ENCODE peak calls at places on chromosomes 2 and 18, in nine cellular contexts. Q, L, R, V, A, G, N, C and S are unnamed samples.

GRCh38 chr2:240136671-240137292 is 677 bp upstream of the COPS9 start:
- DNase-seq in L (peak; percentile 5), C (no peak), G (no peak), V (peak; percentile 16), N (no peak), A (no peak), Q (no peak), R (no peak), S (no peak)

GRCh38 chr2:191318729-191319078 is 73.5 kb downstream of the MYO1B start:
- DNase-seq in A (peak; percentile 13), V (no peak), R (no peak), C (no peak), L (no peak), N (no peak), G (no peak), Q (no peak), S (no peak)

GRCh38 chr2:102141915-102142828 is at the start of gene IL1R1:
- DNase-seq in R (peak; percentile 90), A (peak; percentile 67), G (peak; percentile 81), N (no peak), Q (peak; percentile 80), V (peak; percentile 78), L (no peak), C (peak; percentile 96), S (no peak)

GRCh38 chr18:62357079-62357719 is 32.1 kb downstream of the TNFRSF11A start:
- DNase-seq in V (no peak), N (no peak), A (no peak), Q (no peak), R (no peak), L (no peak), G (no peak), C (no peak), S (no peak)

GRCh38 chr2:96832751-96833507 is 10.9 kb downstream of the ANKRD23 start:
- DNase-seq in R (peak; percentile 81), Q (peak; percentile 67), L (no peak), G (peak; percentile 71), N (no peak), C (peak; percentile 91), V (no peak), A (peak; percentile 54), S (no peak)

GRCh38 chr2:222451270-222451674 is 26.9 kb downstream of the SGPP2 start:
- DNase-seq in A (no peak), Q (no peak), V (no peak), C (no peak), L (no peak), G (no peak), R (no peak), N (no peak), S (no peak)

GRCh38 chr2:45388541-45389100 is 222.4 kb downstream of the SRBD1 start:
- DNase-seq in C (no peak), L (no peak), Q (no peak), N (no peak), A (no peak), V (no peak), G (no peak), R (no peak), S (no peak)

GRCh38 chr2:215843579-215843978 is 169.8 kb downstream of the MREG start:
- DNase-seq in A (no peak), G (peak; percentile 70), Q (no peak), L (no peak), N (peak; percentile 68), R (no peak), V (peak; percentile 73), C (no peak), S (peak; percentile 88)

GRCh38 chr2:64645014-64645418 is 8.7 kb downstream of the SERTAD2 start:
- DNase-seq in C (no peak), V (peak; percentile 58), N (no peak), A (peak; percentile 75), L (no peak), G (no peak), Q (peak; percentile 60), R (peak; percentile 80), S (no peak)

DNA sequence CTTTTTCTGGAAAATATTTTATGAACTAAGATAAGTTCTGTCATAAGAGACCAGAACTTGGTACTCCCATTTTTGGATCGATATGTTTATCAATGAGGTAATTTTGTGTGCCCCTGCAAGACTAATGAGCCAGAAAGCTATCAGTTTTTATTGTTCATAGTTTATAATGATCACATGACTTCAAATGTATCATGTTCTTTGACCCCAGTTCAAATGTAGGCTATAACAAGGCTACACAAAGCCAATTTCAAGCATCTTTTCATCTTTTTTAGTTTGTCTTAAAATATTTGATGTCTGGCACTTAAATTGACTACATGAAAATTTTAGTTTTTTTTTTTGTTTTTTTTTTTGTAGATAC is 35.3 kb downstream of the RALB start:
- DNase-seq in C (no peak), Q (no peak), V (no peak), N (no peak), A (no peak), R (no peak), G (no peak), L (no peak), S (no peak)
- H3K27ac ChIP-seq in C (no peak overlapping the region), Q (no peak overlapping the region), V (no peak overlapping the region), N (no peak overlapping the region), A (peak overlapping the region; percentile 70), R (no peak overlapping the region), G (no peak overlapping the region), L (no peak overlapping the region), S (no peak overlapping the region)

GRCh38 chr2:233417282-233417681 is 63.0 kb downstream of the DGKD start:
- DNase-seq in Q (no peak), V (no peak), A (no peak), R (no peak), N (no peak), G (no peak), L (no peak), C (no peak), S (no peak)

GRCh38 chr2:233416199-233416598 is 61.9 kb downstream of the DGKD start:
- DNase-seq in V (no peak), Q (no peak), G (peak; percentile 5), A (no peak), N (no peak), R (no peak), C (no peak), L (no peak), S (no peak)

GRCh38 chr2:233418052-233418760 is 63.9 kb downstream of the DGKD start:
- DNase-seq in R (no peak), N (no peak), L (no peak), G (peak; percentile 11), A (no peak), V (no peak), Q (no peak), C (no peak), S (no peak)

GRCh38 chr2:233414777-233415570 is 60.7 kb downstream of the DGKD start:
- DNase-seq in L (no peak), C (no peak), N (peak; percentile 34), Q (no peak), R (no peak), V (no peak), A (no peak), G (no peak), S (no peak)

DNA sequence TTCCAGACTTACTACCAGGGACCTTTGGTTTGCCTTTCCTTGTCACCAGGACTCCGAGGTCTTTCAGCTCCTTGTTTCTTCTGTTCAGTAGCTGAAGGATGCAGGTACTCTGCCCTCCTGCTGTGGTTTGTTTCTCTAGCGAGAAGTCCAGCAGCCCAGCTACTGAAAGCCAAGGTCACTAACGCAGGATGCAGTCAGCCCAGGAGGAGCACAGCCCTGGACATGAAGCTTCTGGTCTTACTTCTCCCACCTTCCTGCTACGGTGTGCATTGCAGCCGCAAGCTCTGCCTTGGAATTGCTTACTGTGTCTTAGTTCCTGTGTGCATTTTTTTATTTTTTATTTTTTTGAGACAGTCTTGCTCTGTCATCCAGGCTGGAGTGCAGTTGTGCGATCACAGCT is 62.4 kb downstream of the DGKD start:
- DNase-seq in G (peak; percentile 48), L (no peak), R (no peak), C (no peak), N (no peak), Q (no peak), A (no peak), V (no peak), S (no peak)
- H3K4me1 ChIP-seq in G (no peaks in the 10 kb centered on the region), L (peaks cover 87% of the 10 kb centered on the region), R (peaks cover 51% of the 10 kb centered on the region), C (peaks cover 17% of the 10 kb centered on the region), N (peaks cover 27% of the 10 kb centered on the region), Q (peaks cover 68% of the 10 kb centered on the region), A (peaks cover 90% of the 10 kb centered on the region), V (no peaks in the 10 kb centered on the region), S (peaks cover 25% of the 10 kb centered on the region)

DNA sequence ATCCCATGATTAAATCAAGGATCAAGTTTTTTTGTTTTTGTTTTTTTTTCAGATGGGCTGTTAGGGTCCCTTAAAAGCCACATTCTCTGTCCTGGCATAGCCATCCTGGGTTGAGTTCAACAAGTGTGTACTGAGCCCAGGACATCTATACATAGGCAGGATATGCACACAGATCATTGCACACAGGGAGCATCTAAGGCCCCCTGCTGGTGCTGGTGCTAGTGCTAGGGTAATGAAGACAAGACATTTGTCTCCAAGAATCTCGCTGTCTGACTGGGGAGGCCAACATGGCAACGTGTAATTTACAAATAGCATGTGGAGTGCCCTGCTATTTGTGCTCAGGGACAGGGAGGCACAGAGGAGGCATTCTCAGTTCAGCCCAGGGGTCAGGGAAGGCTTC is 124.5 kb downstream of the VAPA start:
- DNase-seq in A (no peak), Q (no peak), C (no peak), N (no peak), G (no peak), V (no peak), R (no peak), L (no peak), S (no peak)
- TF ChIP-seq CTCF in A (no peak), Q (no peak), C (no peak), N (no peak), G (no peak), V (no peak), R (no peak), L (no peak), S (peak; percentile 12)

GRCh38 chr2:104431701-104432121 is 422.2 kb upstream of the POU3F3 start:
- DNase-seq in V (no peak), C (no peak), R (no peak), Q (no peak), L (no peak), A (no peak), N (no peak), G (no peak), S (no peak)

GRCh38 chr2:104434363-104434792 is 419.5 kb upstream of the POU3F3 start:
- DNase-seq in Q (no peak), V (no peak), A (no peak), L (no peak), C (peak; percentile 77), R (no peak), G (no peak), N (no peak), S (peak; percentile 4)

GRCh38 chr2:104432401-104432800 is 421.5 kb upstream of the POU3F3 start:
- DNase-seq in G (no peak), C (no peak), A (no peak), V (no peak), L (no peak), N (no peak), Q (no peak), R (no peak), S (no peak)

GRCh38 chr2:104434966-104435365 is 418.9 kb upstream of the POU3F3 start:
- DNase-seq in R (no peak), L (no peak), N (no peak), Q (no peak), A (no peak), G (no peak), V (no peak), C (no peak), S (no peak)

DNA sequence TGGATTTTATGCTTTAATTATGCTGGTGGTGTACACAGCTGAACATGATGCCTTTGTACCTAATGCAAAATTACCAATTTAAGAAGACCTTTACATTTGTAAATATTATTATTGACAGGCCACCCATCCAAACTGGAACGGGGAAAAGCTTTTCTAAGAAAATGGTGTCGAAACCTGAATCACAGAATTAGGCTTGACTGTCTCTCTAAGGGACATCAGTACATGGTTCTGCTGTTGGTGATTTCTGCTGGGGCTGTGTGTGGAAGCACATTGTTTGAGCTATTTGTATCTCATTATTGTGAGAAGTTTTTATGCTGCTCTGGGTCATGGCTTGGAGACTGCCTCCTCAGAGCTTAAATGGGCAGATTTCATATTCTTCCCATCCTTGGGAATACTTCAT is 420.9 kb upstream of the POU3F3 start:
- DNase-seq in A (no peak), V (no peak), N (no peak), G (no peak), Q (no peak), C (no peak), R (no peak), L (no peak), S (no peak)
- H3K27ac ChIP-seq in A (no peak overlapping the region), V (no peak overlapping the region), N (no peak overlapping the region), G (no peak overlapping the region), Q (no peak overlapping the region), C (no peak overlapping the region), R (no peak overlapping the region), L (no peak overlapping the region), S (no peak overlapping the region)